ENCODE peak calls at places on chromosomes 12 and 14, in five cellular contexts. R is HuH-7.5, X is NCI-H1694 treated with DMSO at 0.1 percent for 48 hours, C is transverse colon, B is endodermal cell. J is an unnamed sample.

GRCh38 chr12:45388545-45388944 is 172.7 kb downstream of the ANO6 start:
- DNase-seq in R (no peak), X (no peak), C (peak; percentile 15), B (peak; percentile 75), J (no peak)

GRCh38 chr12:26277511-26278246 is 82.3 kb downstream of the SSPN start:
- DNase-seq in R (no peak), X (no peak), C (no peak), B (no peak), J (no peak)

GRCh38 chr14:58712357-58712756 is 74.6 kb downstream of the DACT1 start:
- DNase-seq in R (no peak), X (peak; percentile 9), C (no peak), B (no peak), J (no peak)

GRCh38 chr14:91947196-91948184 is at the start of gene FBLN5:
- DNase-seq in R (no peak), X (peak; percentile 32), C (peak; percentile 48), B (peak; percentile 85), J (no peak)

GRCh38 chr12:1605129-1606020 is 11.0 kb upstream of the FBXL14 start:
- DNase-seq in R (peak; percentile 55), X (peak; percentile 80), C (peak; percentile 77), B (peak; percentile 87), J (peak; percentile 46)

GRCh38 chr12:89863968-89864367 is 155.3 kb upstream of the ATP2B1 start:
- DNase-seq in R (no peak), X (no peak), C (no peak), B (no peak), J (no peak)

GRCh38 chr14:103386632-103387329 is 1.6 kb downstream of the MARK3 start:
- DNase-seq in R (no peak), X (no peak), C (no peak), B (no peak), J (no peak)

GRCh38 chr14:23646648-23647549 is 10.7 kb downstream of the DHRS2 start:
- DNase-seq in R (no peak), X (no peak), C (no peak), B (no peak), J (no peak)

GRCh38 chr14:101471723-101472517 is 89.4 kb upstream of the DIO3 start:
- DNase-seq in R (no peak), X (no peak), C (no peak), B (no peak), J (no peak)

GRCh38 chr12:43370299-43370698 is 181.7 kb downstream of the ADAMTS20 start:
- DNase-seq in R (no peak), X (no peak), C (no peak), B (no peak), J (no peak)

GRCh38 chr14:76951149-76951548 is 77.4 kb downstream of the IRF2BPL start:
- DNase-seq in R (no peak), X (no peak), C (no peak), B (no peak), J (no peak)

GRCh38 chr14:62777510-62777909 is 267.7 kb downstream of the KCNH5 start:
- DNase-seq in R (no peak), X (no peak), C (no peak), B (no peak), J (no peak)

GRCh38 chr12:120072472-120072871 is 44.1 kb downstream of the RAB35 start:
- DNase-seq in R (no peak), X (no peak), C (no peak), B (peak; percentile 35), J (no peak)

GRCh38 chr14:54981698-54982097 is 45.2 kb downstream of the WDHD1 start:
- DNase-seq in R (no peak), X (peak; percentile 1), C (no peak), B (no peak), J (no peak)

GRCh38 chr14:81402123-81402495 is 2.0 kb upstream of the STON2 start:
- DNase-seq in R (no peak), X (no peak), C (no peak), B (no peak), J (no peak)

GRCh38 chr14:61277232-61277631 is 3.9 kb downstream of the TMEM30B start:
- DNase-seq in R (no peak), X (no peak), C (no peak), B (no peak), J (no peak)

GRCh38 chr12:64609543-64610091 is 678 bp upstream of the RASSF3 start:
- DNase-seq in R (no peak), X (no peak), C (no peak), B (no peak), J (no peak)

GRCh38 chr14:104609666-104610065 is 5.1 kb upstream of the TMEM179 start:
- DNase-seq in R (no peak), X (no peak), C (no peak), B (peak; percentile 9), J (no peak)

GRCh38 chr12:123046431-123046830 is 66.0 kb downstream of the ARL6IP4 start:
- DNase-seq in R (no peak), X (no peak), C (no peak), B (no peak), J (no peak)

GRCh38 chr14:93884950-93885349 is 42.2 kb upstream of the FAM181A start:
- DNase-seq in R (no peak), X (no peak), C (no peak), B (no peak), J (no peak)

GRCh38 chr14:33842299-33842698 is 108.6 kb downstream of the EGLN3 start:
- DNase-seq in R (no peak), X (no peak), C (peak; percentile 33), B (no peak), J (no peak)

GRCh38 chr12:61301817-61302216 is 958.4 kb upstream of the USP15 start:
- DNase-seq in R (no peak), X (no peak), C (no peak), B (no peak), J (no peak)

GRCh38 chr14:72538387-72538786 is 355.5 kb downstream of the DPF3 start:
- DNase-seq in R (no peak), X (no peak), C (no peak), B (no peak), J (no peak)